ENCODE peak calls at places on chromosomes 4 and X, in seven cellular contexts. One of them, this sample, is unnamed.

GRCh38 chr4:2482693-2483092 is 13.8 kb downstream of the RNF4 start:
- DNase-seq in IMR-90: peak
- DNase-seq in CD8-positive, alpha-beta memory T cell: no peak
- DNase-seq in naive thymus-derived CD4-positive, alpha-beta T cell: no peak
- DNase-seq in gastrocnemius medialis: peak
- DNase-seq in effector memory CD4-positive, alpha-beta T cell: no peak
- DNase-seq in left ventricle myocardium inferior: peak
- DNase-seq in this sample: peak

GRCh38 chr4:87978656-87979055 is 3.1 kb downstream of the SPP1 start:
- DNase-seq in IMR-90: peak
- DNase-seq in CD8-positive, alpha-beta memory T cell: no peak
- DNase-seq in naive thymus-derived CD4-positive, alpha-beta T cell: no peak
- DNase-seq in gastrocnemius medialis: no peak
- DNase-seq in effector memory CD4-positive, alpha-beta T cell: no peak
- DNase-seq in left ventricle myocardium inferior: no peak
- DNase-seq in this sample: no peak

GRCh38 chrX:30504309-30504708 is 73.3 kb downstream of the TASL start:
- DNase-seq in IMR-90: peak
- DNase-seq in CD8-positive, alpha-beta memory T cell: no peak
- DNase-seq in naive thymus-derived CD4-positive, alpha-beta T cell: no peak
- DNase-seq in gastrocnemius medialis: no peak
- DNase-seq in effector memory CD4-positive, alpha-beta T cell: no peak
- DNase-seq in left ventricle myocardium inferior: no peak
- DNase-seq in this sample: no peak

GRCh38 chr4:182978152-182978827 is 61.1 kb upstream of the DCTD start:
- DNase-seq in IMR-90: peak
- DNase-seq in CD8-positive, alpha-beta memory T cell: no peak
- DNase-seq in naive thymus-derived CD4-positive, alpha-beta T cell: no peak
- DNase-seq in gastrocnemius medialis: no peak
- DNase-seq in effector memory CD4-positive, alpha-beta T cell: no peak
- DNase-seq in left ventricle myocardium inferior: no peak
- DNase-seq in this sample: no peak

GRCh38 chr4:102477657-102478056 is 23.5 kb upstream of the NFKB1 start:
- DNase-seq in IMR-90: peak
- DNase-seq in CD8-positive, alpha-beta memory T cell: no peak
- DNase-seq in naive thymus-derived CD4-positive, alpha-beta T cell: no peak
- DNase-seq in gastrocnemius medialis: no peak
- DNase-seq in effector memory CD4-positive, alpha-beta T cell: no peak
- DNase-seq in left ventricle myocardium inferior: no peak
- DNase-seq in this sample: no peak

GRCh38 chr4:186823989-186824388 is 100.3 kb upstream of the FAT1 start:
- DNase-seq in IMR-90: peak
- DNase-seq in CD8-positive, alpha-beta memory T cell: no peak
- DNase-seq in naive thymus-derived CD4-positive, alpha-beta T cell: no peak
- DNase-seq in gastrocnemius medialis: no peak
- DNase-seq in effector memory CD4-positive, alpha-beta T cell: no peak
- DNase-seq in left ventricle myocardium inferior: no peak
- DNase-seq in this sample: no peak

GRCh38 chr4:60897415-60897814 is 302.7 kb upstream of the ADGRL3 start:
- DNase-seq in IMR-90: no peak
- DNase-seq in CD8-positive, alpha-beta memory T cell: no peak
- DNase-seq in naive thymus-derived CD4-positive, alpha-beta T cell: no peak
- DNase-seq in gastrocnemius medialis: no peak
- DNase-seq in effector memory CD4-positive, alpha-beta T cell: no peak
- DNase-seq in left ventricle myocardium inferior: no peak
- DNase-seq in this sample: no peak

GRCh38 chr4:10108818-10109783 is 7.5 kb downstream of the WDR1 start:
- DNase-seq in IMR-90: peak
- DNase-seq in CD8-positive, alpha-beta memory T cell: no peak
- DNase-seq in naive thymus-derived CD4-positive, alpha-beta T cell: no peak
- DNase-seq in gastrocnemius medialis: peak
- DNase-seq in effector memory CD4-positive, alpha-beta T cell: peak
- DNase-seq in left ventricle myocardium inferior: no peak
- DNase-seq in this sample: no peak

GRCh38 chr4:3112979-3113469 is 38.5 kb downstream of the HTT start:
- DNase-seq in IMR-90: peak
- DNase-seq in CD8-positive, alpha-beta memory T cell: no peak
- DNase-seq in naive thymus-derived CD4-positive, alpha-beta T cell: no peak
- DNase-seq in gastrocnemius medialis: no peak
- DNase-seq in effector memory CD4-positive, alpha-beta T cell: no peak
- DNase-seq in left ventricle myocardium inferior: no peak
- DNase-seq in this sample: no peak

GRCh38 chr4:71257761-71258160 is 81.1 kb upstream of the SLC4A4 start:
- DNase-seq in IMR-90: peak
- DNase-seq in CD8-positive, alpha-beta memory T cell: no peak
- DNase-seq in naive thymus-derived CD4-positive, alpha-beta T cell: no peak
- DNase-seq in gastrocnemius medialis: no peak
- DNase-seq in effector memory CD4-positive, alpha-beta T cell: no peak
- DNase-seq in left ventricle myocardium inferior: no peak
- DNase-seq in this sample: no peak

GRCh38 chrX:23271011-23271410 is 63.6 kb upstream of the PTCHD1 start:
- DNase-seq in IMR-90: no peak
- DNase-seq in CD8-positive, alpha-beta memory T cell: no peak
- DNase-seq in naive thymus-derived CD4-positive, alpha-beta T cell: no peak
- DNase-seq in gastrocnemius medialis: no peak
- DNase-seq in effector memory CD4-positive, alpha-beta T cell: no peak
- DNase-seq in left ventricle myocardium inferior: no peak
- DNase-seq in this sample: no peak

GRCh38 chr4:169203891-169204290 is 66.9 kb downstream of the SH3RF1 start:
- DNase-seq in IMR-90: no peak
- DNase-seq in CD8-positive, alpha-beta memory T cell: no peak
- DNase-seq in naive thymus-derived CD4-positive, alpha-beta T cell: no peak
- DNase-seq in gastrocnemius medialis: no peak
- DNase-seq in effector memory CD4-positive, alpha-beta T cell: no peak
- DNase-seq in left ventricle myocardium inferior: no peak
- DNase-seq in this sample: no peak

GRCh38 chr4:98485816-98486355 is 172.5 kb downstream of the TSPAN5 start:
- DNase-seq in IMR-90: no peak
- DNase-seq in CD8-positive, alpha-beta memory T cell: no peak
- DNase-seq in naive thymus-derived CD4-positive, alpha-beta T cell: no peak
- DNase-seq in gastrocnemius medialis: no peak
- DNase-seq in effector memory CD4-positive, alpha-beta T cell: no peak
- DNase-seq in left ventricle myocardium inferior: no peak
- DNase-seq in this sample: no peak

GRCh38 chr4:152780267-152780811 is 585 bp downstream of the ARFIP1 start:
- DNase-seq in IMR-90: peak
- DNase-seq in CD8-positive, alpha-beta memory T cell: no peak
- DNase-seq in naive thymus-derived CD4-positive, alpha-beta T cell: no peak
- DNase-seq in gastrocnemius medialis: no peak
- DNase-seq in effector memory CD4-positive, alpha-beta T cell: no peak
- DNase-seq in left ventricle myocardium inferior: peak
- DNase-seq in this sample: no peak

GRCh38 chrX:53049127-53049517 is 533 bp downstream of the GPR173 start:
- DNase-seq in IMR-90: no peak
- DNase-seq in CD8-positive, alpha-beta memory T cell: no peak
- DNase-seq in naive thymus-derived CD4-positive, alpha-beta T cell: no peak
- DNase-seq in gastrocnemius medialis: no peak
- DNase-seq in effector memory CD4-positive, alpha-beta T cell: no peak
- DNase-seq in left ventricle myocardium inferior: no peak
- DNase-seq in this sample: no peak

GRCh38 chr4:7793186-7793585 is 146.5 kb downstream of the AFAP1 start:
- DNase-seq in IMR-90: no peak
- DNase-seq in CD8-positive, alpha-beta memory T cell: no peak
- DNase-seq in naive thymus-derived CD4-positive, alpha-beta T cell: no peak
- DNase-seq in gastrocnemius medialis: no peak
- DNase-seq in effector memory CD4-positive, alpha-beta T cell: no peak
- DNase-seq in left ventricle myocardium inferior: no peak
- DNase-seq in this sample: no peak

GRCh38 chr4:97576955-97577354 is 566.3 kb downstream of the STPG2 start:
- DNase-seq in IMR-90: no peak
- DNase-seq in CD8-positive, alpha-beta memory T cell: no peak
- DNase-seq in naive thymus-derived CD4-positive, alpha-beta T cell: no peak
- DNase-seq in gastrocnemius medialis: no peak
- DNase-seq in effector memory CD4-positive, alpha-beta T cell: no peak
- DNase-seq in left ventricle myocardium inferior: no peak
- DNase-seq in this sample: no peak

GRCh38 chr4:82780398-82781231 is 18.0 kb downstream of the SCD5 start:
- DNase-seq in IMR-90: peak
- DNase-seq in CD8-positive, alpha-beta memory T cell: no peak
- DNase-seq in naive thymus-derived CD4-positive, alpha-beta T cell: no peak
- DNase-seq in gastrocnemius medialis: no peak
- DNase-seq in effector memory CD4-positive, alpha-beta T cell: no peak
- DNase-seq in left ventricle myocardium inferior: peak
- DNase-seq in this sample: peak

GRCh38 chrX:129749069-129749468 is 10.3 kb downstream of the XPNPEP2 start:
- DNase-seq in IMR-90: no peak
- DNase-seq in CD8-positive, alpha-beta memory T cell: no peak
- DNase-seq in naive thymus-derived CD4-positive, alpha-beta T cell: no peak
- DNase-seq in gastrocnemius medialis: no peak
- DNase-seq in effector memory CD4-positive, alpha-beta T cell: no peak
- DNase-seq in left ventricle myocardium inferior: no peak
- DNase-seq in this sample: no peak

GRCh38 chrX:135000516-135000915 is 9.7 kb downstream of the SMIM10 start:
- DNase-seq in IMR-90: peak
- DNase-seq in CD8-positive, alpha-beta memory T cell: no peak
- DNase-seq in naive thymus-derived CD4-positive, alpha-beta T cell: no peak
- DNase-seq in gastrocnemius medialis: no peak
- DNase-seq in effector memory CD4-positive, alpha-beta T cell: no peak
- DNase-seq in left ventricle myocardium inferior: no peak
- DNase-seq in this sample: no peak

GRCh38 chr4:52545099-52546069 is 113.7 kb downstream of the USP46 start:
- DNase-seq in IMR-90: peak
- DNase-seq in CD8-positive, alpha-beta memory T cell: peak
- DNase-seq in naive thymus-derived CD4-positive, alpha-beta T cell: peak
- DNase-seq in gastrocnemius medialis: peak
- DNase-seq in effector memory CD4-positive, alpha-beta T cell: peak
- DNase-seq in left ventricle myocardium inferior: peak
- DNase-seq in this sample: peak

GRCh38 chrX:27679281-27679680 is 89.1 kb downstream of the DCAF8L2 start:
- DNase-seq in IMR-90: peak
- DNase-seq in CD8-positive, alpha-beta memory T cell: no peak
- DNase-seq in naive thymus-derived CD4-positive, alpha-beta T cell: no peak
- DNase-seq in gastrocnemius medialis: no peak
- DNase-seq in effector memory CD4-positive, alpha-beta T cell: no peak
- DNase-seq in left ventricle myocardium inferior: no peak
- DNase-seq in this sample: no peak

DNA sequence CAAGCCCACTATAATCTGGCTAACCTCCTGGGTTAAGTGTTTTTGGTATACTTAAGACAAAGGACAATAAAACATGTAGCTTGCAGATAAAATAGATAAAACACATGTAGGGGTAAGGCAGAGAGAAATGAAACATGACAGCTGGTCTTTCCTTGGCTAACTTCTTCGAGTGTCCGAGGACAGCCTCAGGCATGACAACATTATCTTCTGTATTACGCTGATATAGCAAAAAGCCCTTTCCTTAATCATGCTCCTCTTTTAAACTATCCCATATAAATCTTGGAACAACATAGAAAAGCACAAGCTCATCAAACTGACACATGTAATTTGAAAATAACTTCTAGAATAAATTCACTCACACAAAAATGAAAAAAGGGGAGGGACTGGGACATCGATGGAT is 91.1 kb downstream of the SEL1L3 start:
- DNase-seq in IMR-90: no peak
- DNase-seq in CD8-positive, alpha-beta memory T cell: no peak
- DNase-seq in naive thymus-derived CD4-positive, alpha-beta T cell: no peak
- DNase-seq in gastrocnemius medialis: no peak
- DNase-seq in effector memory CD4-positive, alpha-beta T cell: no peak
- DNase-seq in left ventricle myocardium inferior: no peak
- DNase-seq in this sample: no peak
- H3K27ac ChIP-seq in IMR-90: no peak
- H3K27ac ChIP-seq in CD8-positive, alpha-beta memory T cell: no peak
- H3K27ac ChIP-seq in naive thymus-derived CD4-positive, alpha-beta T cell: no peak
- H3K27ac ChIP-seq in gastrocnemius medialis: no peak
- H3K27ac ChIP-seq in effector memory CD4-positive, alpha-beta T cell: no peak
- H3K27ac ChIP-seq in left ventricle myocardium inferior: no peak
- H3K27ac ChIP-seq in this sample: no peak

GRCh38 chr4:145776208-145776607 is 96.3 kb downstream of the C4orf51 start:
- DNase-seq in IMR-90: no peak
- DNase-seq in CD8-positive, alpha-beta memory T cell: no peak
- DNase-seq in naive thymus-derived CD4-positive, alpha-beta T cell: no peak
- DNase-seq in gastrocnemius medialis: no peak
- DNase-seq in effector memory CD4-positive, alpha-beta T cell: no peak
- DNase-seq in left ventricle myocardium inferior: no peak
- DNase-seq in this sample: no peak
- H3K4me3 ChIP-seq in IMR-90: no peak
- H3K4me3 ChIP-seq in CD8-positive, alpha-beta memory T cell: no peak
- H3K4me3 ChIP-seq in naive thymus-derived CD4-positive, alpha-beta T cell: no peak
- H3K4me3 ChIP-seq in gastrocnemius medialis: no peak
- H3K4me3 ChIP-seq in effector memory CD4-positive, alpha-beta T cell: no peak
- H3K4me3 ChIP-seq in left ventricle myocardium inferior: no peak
- H3K4me3 ChIP-seq in this sample: no peak

DNA sequence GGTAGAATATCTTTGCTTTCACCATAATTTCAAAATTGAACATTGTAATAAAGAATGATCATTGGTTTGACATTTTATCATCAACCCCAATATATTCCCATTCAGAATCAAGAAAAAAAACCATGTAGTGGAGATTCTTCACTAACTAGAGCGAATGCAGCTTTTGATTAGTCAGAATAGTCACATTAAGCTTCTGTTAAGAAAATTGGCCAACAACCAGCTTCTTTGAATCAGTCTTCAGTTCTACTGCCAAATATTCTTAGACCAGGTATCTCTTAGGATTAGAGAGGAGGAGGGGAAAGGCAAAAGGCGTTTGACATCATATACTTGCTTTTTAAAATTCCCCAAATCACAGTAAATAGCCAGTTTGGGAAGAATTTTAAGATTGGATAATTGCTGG is 22.2 kb upstream of the TBC1D8B start:
- DNase-seq in IMR-90: no peak
- DNase-seq in CD8-positive, alpha-beta memory T cell: no peak
- DNase-seq in naive thymus-derived CD4-positive, alpha-beta T cell: no peak
- DNase-seq in gastrocnemius medialis: no peak
- DNase-seq in effector memory CD4-positive, alpha-beta T cell: no peak
- DNase-seq in left ventricle myocardium inferior: no peak
- DNase-seq in this sample: no peak
- H3K27ac ChIP-seq in IMR-90: no peak
- H3K27ac ChIP-seq in CD8-positive, alpha-beta memory T cell: no peak
- H3K27ac ChIP-seq in naive thymus-derived CD4-positive, alpha-beta T cell: no peak
- H3K27ac ChIP-seq in gastrocnemius medialis: no peak
- H3K27ac ChIP-seq in effector memory CD4-positive, alpha-beta T cell: no peak
- H3K27ac ChIP-seq in left ventricle myocardium inferior: no peak
- H3K27ac ChIP-seq in this sample: no peak

DNA sequence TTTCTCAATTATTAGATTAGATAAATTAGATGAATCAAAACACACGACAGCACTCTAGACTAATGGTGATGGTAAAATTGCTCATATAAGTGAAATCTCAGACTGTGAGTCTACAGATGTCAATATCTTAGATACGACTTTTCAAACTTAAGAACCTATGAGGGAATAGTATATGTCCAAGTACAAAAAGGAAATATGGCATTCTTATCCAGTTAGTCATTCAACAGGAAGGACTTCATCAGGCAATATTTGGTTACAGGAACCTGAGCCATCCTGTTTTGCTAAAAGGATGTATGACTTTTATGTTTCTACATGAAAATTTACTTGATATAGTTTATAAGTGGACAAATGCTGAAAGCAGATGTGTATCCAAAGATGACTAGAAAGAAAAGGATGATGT is 107.0 kb downstream of the CT47B1 start:
- DNase-seq in IMR-90: peak
- DNase-seq in CD8-positive, alpha-beta memory T cell: no peak
- DNase-seq in naive thymus-derived CD4-positive, alpha-beta T cell: no peak
- DNase-seq in gastrocnemius medialis: no peak
- DNase-seq in effector memory CD4-positive, alpha-beta T cell: no peak
- DNase-seq in left ventricle myocardium inferior: no peak
- DNase-seq in this sample: no peak
- H3K4me3 ChIP-seq in IMR-90: no peak
- H3K4me3 ChIP-seq in CD8-positive, alpha-beta memory T cell: no peak
- H3K4me3 ChIP-seq in naive thymus-derived CD4-positive, alpha-beta T cell: no peak
- H3K4me3 ChIP-seq in gastrocnemius medialis: no peak
- H3K4me3 ChIP-seq in effector memory CD4-positive, alpha-beta T cell: no peak
- H3K4me3 ChIP-seq in left ventricle myocardium inferior: no peak
- H3K4me3 ChIP-seq in this sample: no peak

GRCh38 chrX:82589410-82589809 is 918.7 kb upstream of the POU3F4 start:
- DNase-seq in IMR-90: no peak
- DNase-seq in CD8-positive, alpha-beta memory T cell: no peak
- DNase-seq in naive thymus-derived CD4-positive, alpha-beta T cell: no peak
- DNase-seq in gastrocnemius medialis: no peak
- DNase-seq in effector memory CD4-positive, alpha-beta T cell: no peak
- DNase-seq in left ventricle myocardium inferior: no peak
- DNase-seq in this sample: no peak
- H3K27ac ChIP-seq in IMR-90: no peak
- H3K27ac ChIP-seq in CD8-positive, alpha-beta memory T cell: no peak
- H3K27ac ChIP-seq in naive thymus-derived CD4-positive, alpha-beta T cell: no peak
- H3K27ac ChIP-seq in gastrocnemius medialis: no peak
- H3K27ac ChIP-seq in effector memory CD4-positive, alpha-beta T cell: no peak
- H3K27ac ChIP-seq in left ventricle myocardium inferior: no peak
- H3K27ac ChIP-seq in this sample: no peak